ENCODE peak calls at places on chromosomes 13 and 19, in seven cellular contexts. One of them, this sample, is unnamed.

GRCh38 chr19:2543463-2544442 is 67.8 kb downstream of the GADD45B start:
- DNase-seq in esophagus squamous epithelium: peak; percentile 63
- DNase-seq in right lobe of liver: peak; percentile 89
- DNase-seq in lower leg skin: peak; percentile 91
- DNase-seq in A549: peak; percentile 93
- DNase-seq in breast epithelium: peak; percentile 93
- DNase-seq in transverse colon: peak; percentile 90
- DNase-seq in this sample: peak; percentile 63

GRCh38 chr19:35905178-35905727 is 2.8 kb downstream of the TYROBP start:
- DNase-seq in breast epithelium: no peak
- DNase-seq in esophagus squamous epithelium: no peak
- DNase-seq in lower leg skin: no peak
- DNase-seq in right lobe of liver: no peak
- DNase-seq in transverse colon: no peak
- DNase-seq in A549: no peak
- DNase-seq in this sample: no peak

GRCh38 chr13:20165417-20166257 is 4.8 kb upstream of the GJA3 start:
- DNase-seq in esophagus squamous epithelium: no peak
- DNase-seq in lower leg skin: no peak
- DNase-seq in A549: no peak
- DNase-seq in right lobe of liver: no peak
- DNase-seq in transverse colon: no peak
- DNase-seq in breast epithelium: no peak
- DNase-seq in this sample: no peak

GRCh38 chr13:21231426-21231945 is 55.0 kb downstream of the MRPL57 start:
- DNase-seq in esophagus squamous epithelium: no peak
- DNase-seq in right lobe of liver: no peak
- DNase-seq in lower leg skin: no peak
- DNase-seq in A549: no peak
- DNase-seq in breast epithelium: no peak
- DNase-seq in transverse colon: no peak
- DNase-seq in this sample: no peak

GRCh38 chr19:56814656-56815055 is 25.9 kb downstream of the PEG3 start:
- DNase-seq in right lobe of liver: no peak
- DNase-seq in transverse colon: no peak
- DNase-seq in lower leg skin: no peak
- DNase-seq in esophagus squamous epithelium: no peak
- DNase-seq in breast epithelium: no peak
- DNase-seq in A549: no peak
- DNase-seq in this sample: no peak

GRCh38 chr19:15869109-15869555 is 28.7 kb downstream of the CYP4F2 start:
- DNase-seq in esophagus squamous epithelium: no peak
- DNase-seq in A549: peak; percentile 56
- DNase-seq in right lobe of liver: no peak
- DNase-seq in breast epithelium: no peak
- DNase-seq in lower leg skin: peak; percentile 35
- DNase-seq in transverse colon: peak; percentile 33
- DNase-seq in this sample: no peak

GRCh38 chr13:55437162-55437561 is 1703.6 kb upstream of the PRR20A start:
- DNase-seq in breast epithelium: no peak
- DNase-seq in A549: no peak
- DNase-seq in esophagus squamous epithelium: no peak
- DNase-seq in transverse colon: no peak
- DNase-seq in lower leg skin: no peak
- DNase-seq in right lobe of liver: no peak
- DNase-seq in this sample: no peak

GRCh38 chr13:54092686-54093085 is 1064.1 kb downstream of the OLFM4 start:
- DNase-seq in breast epithelium: no peak
- DNase-seq in lower leg skin: no peak
- DNase-seq in right lobe of liver: no peak
- DNase-seq in esophagus squamous epithelium: no peak
- DNase-seq in A549: no peak
- DNase-seq in transverse colon: no peak
- DNase-seq in this sample: no peak

GRCh38 chr19:15120135-15121026 is 13.2 kb downstream of the SYDE1 start:
- DNase-seq in breast epithelium: no peak
- DNase-seq in right lobe of liver: no peak
- DNase-seq in lower leg skin: no peak
- DNase-seq in A549: no peak
- DNase-seq in transverse colon: no peak
- DNase-seq in esophagus squamous epithelium: no peak
- DNase-seq in this sample: no peak

GRCh38 chr19:49436381-49437017 is 4.8 kb downstream of the SLC17A7 start:
- DNase-seq in transverse colon: no peak
- DNase-seq in lower leg skin: no peak
- DNase-seq in esophagus squamous epithelium: no peak
- DNase-seq in breast epithelium: no peak
- DNase-seq in right lobe of liver: no peak
- DNase-seq in A549: peak; percentile 64
- DNase-seq in this sample: no peak

GRCh38 chr13:109235901-109236300 is 550.5 kb downstream of the IRS2 start:
- DNase-seq in A549: no peak
- DNase-seq in esophagus squamous epithelium: no peak
- DNase-seq in transverse colon: no peak
- DNase-seq in lower leg skin: no peak
- DNase-seq in right lobe of liver: no peak
- DNase-seq in breast epithelium: no peak
- DNase-seq in this sample: no peak

GRCh38 chr13:42329239-42329638 is 57.3 kb downstream of the AKAP11 start:
- DNase-seq in A549: no peak
- DNase-seq in right lobe of liver: no peak
- DNase-seq in esophagus squamous epithelium: no peak
- DNase-seq in breast epithelium: no peak
- DNase-seq in transverse colon: no peak
- DNase-seq in lower leg skin: no peak
- DNase-seq in this sample: no peak
- TF ChIP-seq POLR2A in A549: no peak
- TF ChIP-seq POLR2A in right lobe of liver: no peak
- TF ChIP-seq POLR2A in esophagus squamous epithelium: no peak
- TF ChIP-seq POLR2A in breast epithelium: no peak
- TF ChIP-seq POLR2A in transverse colon: no peak
- TF ChIP-seq POLR2A in lower leg skin: no peak
- TF ChIP-seq POLR2A in this sample: no peak

GRCh38 chr19:6752257-6753177 is 13.0 kb downstream of the TRIP10 start:
- DNase-seq in A549: no peak
- DNase-seq in esophagus squamous epithelium: no peak
- DNase-seq in right lobe of liver: peak; percentile 88
- DNase-seq in lower leg skin: no peak
- DNase-seq in breast epithelium: no peak
- DNase-seq in transverse colon: peak; percentile 85
- DNase-seq in this sample: no peak
- TF ChIP-seq POLR2A in A549: no peak
- TF ChIP-seq POLR2A in esophagus squamous epithelium: no peak
- TF ChIP-seq POLR2A in right lobe of liver: peak; percentile 45
- TF ChIP-seq POLR2A in lower leg skin: no peak
- TF ChIP-seq POLR2A in breast epithelium: no peak
- TF ChIP-seq POLR2A in transverse colon: no peak
- TF ChIP-seq POLR2A in this sample: no peak

DNA sequence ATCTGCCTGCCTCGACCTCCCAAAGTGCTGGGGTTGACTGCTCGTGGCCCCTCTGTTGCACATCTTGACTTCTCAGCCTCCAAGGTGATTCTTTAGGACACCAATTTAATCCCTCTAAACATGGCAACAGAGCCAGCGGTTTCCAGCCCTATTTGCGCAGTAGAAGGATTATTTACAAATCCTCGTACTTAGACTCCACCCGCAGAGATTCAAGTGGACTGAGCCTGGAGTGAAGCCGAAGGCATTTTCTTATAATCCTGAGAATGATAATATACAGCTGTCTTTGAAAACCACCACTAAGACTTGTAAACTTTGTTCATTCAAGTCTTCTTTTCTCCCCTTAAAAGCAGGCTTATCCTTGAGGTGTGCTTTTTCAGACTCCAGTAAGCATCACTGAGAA is 4.9 kb upstream of the DPRX start:
- DNase-seq in breast epithelium: no peak
- DNase-seq in esophagus squamous epithelium: no peak
- DNase-seq in A549: no peak
- DNase-seq in right lobe of liver: no peak
- DNase-seq in lower leg skin: no peak
- DNase-seq in transverse colon: no peak
- DNase-seq in this sample: no peak
- TF ChIP-seq POLR2A in breast epithelium: no peak
- TF ChIP-seq POLR2A in esophagus squamous epithelium: no peak
- TF ChIP-seq POLR2A in A549: no peak
- TF ChIP-seq POLR2A in right lobe of liver: no peak
- TF ChIP-seq POLR2A in lower leg skin: no peak
- TF ChIP-seq POLR2A in transverse colon: no peak
- TF ChIP-seq POLR2A in this sample: no peak

DNA sequence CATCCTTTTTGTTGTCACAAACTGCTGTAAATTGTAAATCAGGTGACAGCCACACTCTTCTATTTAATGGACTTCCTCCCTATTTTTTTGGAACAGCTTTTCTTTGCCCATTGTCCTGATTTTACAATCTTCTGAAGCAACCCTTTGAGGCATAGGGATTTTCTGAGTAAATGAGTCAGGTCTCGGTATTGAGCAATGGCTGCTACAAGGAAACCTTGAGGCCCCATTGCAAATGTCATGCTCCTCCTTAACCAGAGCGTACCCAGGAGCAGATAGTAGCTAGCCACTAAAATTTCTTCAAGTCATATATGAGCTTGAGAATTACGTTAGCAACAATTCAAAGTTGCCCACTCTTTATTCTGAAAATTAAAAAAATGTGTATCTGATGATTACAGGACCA is 263.4 kb downstream of the COG6 start:
- DNase-seq in breast epithelium: no peak
- DNase-seq in lower leg skin: no peak
- DNase-seq in A549: no peak
- DNase-seq in transverse colon: no peak
- DNase-seq in right lobe of liver: no peak
- DNase-seq in esophagus squamous epithelium: no peak
- DNase-seq in this sample: no peak
- TF ChIP-seq POLR2A in breast epithelium: no peak
- TF ChIP-seq POLR2A in lower leg skin: no peak
- TF ChIP-seq POLR2A in A549: no peak
- TF ChIP-seq POLR2A in transverse colon: no peak
- TF ChIP-seq POLR2A in right lobe of liver: no peak
- TF ChIP-seq POLR2A in esophagus squamous epithelium: no peak
- TF ChIP-seq POLR2A in this sample: no peak

This sample was measured in GM12892.